ENCODE peak calls at places on chromosomes 16 and 17, in five cellular contexts. S is H1, V is neural progenitor cell, F is PC-3, B is HepG2. W is an unnamed sample.

GRCh38 chr16:57446530-57447141 is 549 bp downstream of the CIAPIN1 start:
- DNase-seq in S (no peak), V (no peak), F (peak; percentile 16), B (no peak), W (peak; percentile 42)

GRCh38 chr17:64202683-64203430 is 60.2 kb downstream of the TEX2 start:
- DNase-seq in S (no peak), V (peak; percentile 29), F (peak; percentile 86), B (peak; percentile 55), W (no peak)

GRCh38 chr16:53988136-53988535 is 284.2 kb downstream of the FTO start:
- DNase-seq in S (no peak), V (no peak), F (no peak), B (no peak), W (no peak)

GRCh38 chr16:57828272-57829161 is 26.2 kb upstream of the KIFC3 start:
- DNase-seq in S (no peak), V (no peak), F (no peak), B (no peak), W (no peak)

GRCh38 chr17:50817142-50817751 is 18.1 kb upstream of the WFIKKN2 start:
- DNase-seq in S (no peak), V (peak; percentile 76), F (peak; percentile 31), B (no peak), W (peak; percentile 48)

GRCh38 chr17:2459917-2460271 is 51.8 kb downstream of the METTL16 start:
- DNase-seq in S (no peak), V (no peak), F (no peak), B (no peak), W (no peak)

GRCh38 chr16:12690024-12690423 is 113.7 kb downstream of the CPPED1 start:
- DNase-seq in S (no peak), V (no peak), F (no peak), B (no peak), W (no peak)

GRCh38 chr17:45371414-45372324 is 54.8 kb upstream of the MAP3K14 start:
- DNase-seq in S (peak; percentile 84), V (peak; percentile 92), F (peak; percentile 83), B (peak; percentile 89), W (peak; percentile 95)

GRCh38 chr16:85718682-85719081 is 29.9 kb upstream of the GINS2 start:
- DNase-seq in S (no peak), V (peak; percentile 59), F (peak; percentile 23), B (peak; percentile 25), W (peak; percentile 39)

GRCh38 chr17:33436321-33436720 is 143.2 kb upstream of the ASIC2 start:
- DNase-seq in S (no peak), V (no peak), F (no peak), B (no peak), W (no peak)

GRCh38 chr16:23408242-23409201 is 44.5 kb downstream of the COG7 start:
- DNase-seq in S (no peak), V (peak; percentile 49), F (peak; percentile 33), B (no peak), W (peak; percentile 30)

GRCh38 chr16:68737046-68737729 is at the start of gene CDH1:
- DNase-seq in S (peak; percentile 86), V (peak; percentile 70), F (peak; percentile 86), B (no peak), W (peak; percentile 94)

GRCh38 chr16:66551788-66552287 is 538 bp upstream of the CKLF start:
- DNase-seq in S (no peak), V (no peak), F (no peak), B (no peak), W (no peak)

GRCh38 chr17:385195-385835 is 32.7 kb upstream of the RPH3AL start:
- DNase-seq in S (no peak), V (peak; percentile 81), F (peak; percentile 13), B (no peak), W (peak; percentile 74)

GRCh38 chr17:58383892-58384462 is 32.0 kb upstream of the SUPT4H1 start:
- DNase-seq in S (no peak), V (no peak), F (no peak), B (peak; percentile 94), W (no peak)

GRCh38 chr16:87721622-87722565 is 43.9 kb downstream of the KLHDC4 start:
- DNase-seq in S (no peak), V (no peak), F (no peak), B (no peak), W (no peak)

GRCh38 chr16:12146966-12147365 is 170.4 kb downstream of the SNX29 start:
- DNase-seq in S (no peak), V (no peak), F (no peak), B (no peak), W (no peak)

GRCh38 chr16:75593825-75594820 is 27.9 kb downstream of the GABARAPL2 start:
- DNase-seq in S (peak; percentile 25), V (no peak), F (peak; percentile 84), B (peak; percentile 87), W (peak; percentile 29)

GRCh38 chr17:21029515-21029914 is 13.3 kb downstream of the USP22 start:
- DNase-seq in S (no peak), V (no peak), F (no peak), B (no peak), W (no peak)

GRCh38 chr17:60148300-60148838 is 1.4 kb upstream of the CA4 start:
- DNase-seq in S (no peak), V (peak; percentile 53), F (no peak), B (no peak), W (no peak)

GRCh38 chr16:57998484-57998883 is 2.0 kb downstream of the ZNF319 start:
- DNase-seq in S (no peak), V (no peak), F (peak; percentile 45), B (no peak), W (peak; percentile 52)

GRCh38 chr17:10622610-10623485 is 34.3 kb downstream of the MYH3 start:
- DNase-seq in S (no peak), V (no peak), F (no peak), B (no peak), W (no peak)

GRCh38 chr16:30527635-30528178 is 1.3 kb upstream of the ZNF768 start:
- DNase-seq in S (no peak), V (no peak), F (peak; percentile 28), B (no peak), W (no peak)

GRCh38 chr17:28530926-28531325 is 21.5 kb downstream of the UNC119 start:
- DNase-seq in S (no peak), V (no peak), F (no peak), B (no peak), W (no peak)

GRCh38 chr17:79811888-79812205 is 15.0 kb upstream of the CBX8 start:
- DNase-seq in S (no peak), V (no peak), F (no peak), B (no peak), W (no peak)

GRCh38 chr17:79813826-79814623 is 17.1 kb upstream of the CBX8 start:
- DNase-seq in S (no peak), V (peak; percentile 23), F (no peak), B (no peak), W (no peak)

GRCh38 chr17:79814624-79814965 is 17.7 kb upstream of the CBX8 start:
- DNase-seq in S (no peak), V (peak; percentile 29), F (no peak), B (no peak), W (no peak)

GRCh38 chr17:79812206-79812968 is 15.5 kb upstream of the CBX8 start:
- DNase-seq in S (no peak), V (peak; percentile 44), F (no peak), B (no peak), W (no peak)

DNA sequence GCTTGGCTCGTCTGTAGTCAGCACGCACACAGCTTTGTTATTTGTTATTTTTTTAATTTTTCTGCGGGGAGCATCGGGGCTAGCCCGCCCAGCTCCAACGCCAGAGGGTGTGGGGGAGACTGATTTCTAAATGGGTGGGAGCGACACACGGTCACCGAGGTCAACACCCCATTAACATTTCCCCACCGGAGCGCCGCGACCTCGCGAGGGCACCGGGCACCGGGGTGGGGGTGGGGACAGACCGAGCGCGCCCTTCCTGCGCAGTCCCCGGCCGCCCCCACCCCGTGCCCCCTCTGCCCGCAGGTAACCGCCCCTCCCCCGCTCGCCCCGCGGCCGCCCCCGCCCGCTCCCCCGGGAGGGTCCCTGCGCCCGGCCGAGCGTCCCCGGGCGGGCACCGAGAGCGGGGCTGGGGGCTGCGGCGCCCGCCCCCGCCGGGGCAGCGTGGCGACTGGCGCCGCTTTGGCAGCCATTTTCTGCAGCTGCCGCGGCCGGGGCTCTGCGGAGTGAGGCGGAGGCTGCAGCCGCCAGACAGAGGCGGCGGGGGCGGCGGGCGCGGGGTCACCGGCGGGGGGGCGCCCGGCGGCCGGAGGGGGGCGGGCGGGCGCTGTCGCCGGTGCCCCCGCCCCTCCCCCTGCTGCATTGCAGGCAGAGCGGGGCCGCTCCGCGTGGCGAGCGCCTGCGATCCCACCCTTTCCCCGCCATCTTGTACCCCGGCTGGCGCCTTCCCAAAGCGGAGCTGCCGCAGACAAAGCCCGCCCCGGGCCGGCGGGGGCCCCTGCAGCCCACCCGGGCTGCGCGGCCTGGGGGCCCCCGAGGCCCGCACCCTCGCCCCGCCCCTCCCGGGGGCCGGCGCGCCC is 16.3 kb upstream of the CBX8 start:
- DNase-seq in S (no peak), V (peak; percentile 75), F (no peak), B (no peak), W (peak; percentile 62)
- TF ChIP-seq EZH2 in S (no peak), V (no peak), F (no peak), B (no peak), W (no peak)

GRCh38 chr17:79791354-79792123 is 5.3 kb downstream of the CBX8 start:
- DNase-seq in S (no peak), V (peak; percentile 81), F (no peak), B (no peak), W (no peak)
- TF ChIP-seq EZH2 in S (peak; percentile 97), V (peak; percentile 95), F (no peak), B (peak; percentile 96), W (peak; percentile 91)

GRCh38 chr16:1926223-1926718 is 8.1 kb upstream of the HS3ST6 start:
- DNase-seq in S (no peak), V (no peak), F (no peak), B (no peak), W (no peak)

GRCh38 chr16:1924095-1924494 is 5.9 kb upstream of the HS3ST6 start:
- DNase-seq in S (no peak), V (peak; percentile 1), F (no peak), B (no peak), W (no peak)

GRCh38 chr16:1920727-1921155 is 2.5 kb upstream of the HS3ST6 start:
- DNase-seq in S (no peak), V (peak; percentile 93), F (peak; percentile 7), B (no peak), W (peak; percentile 68)

GRCh38 chr16:1922357-1922756 is 4.1 kb upstream of the HS3ST6 start:
- DNase-seq in S (no peak), V (no peak), F (no peak), B (no peak), W (no peak)

DNA sequence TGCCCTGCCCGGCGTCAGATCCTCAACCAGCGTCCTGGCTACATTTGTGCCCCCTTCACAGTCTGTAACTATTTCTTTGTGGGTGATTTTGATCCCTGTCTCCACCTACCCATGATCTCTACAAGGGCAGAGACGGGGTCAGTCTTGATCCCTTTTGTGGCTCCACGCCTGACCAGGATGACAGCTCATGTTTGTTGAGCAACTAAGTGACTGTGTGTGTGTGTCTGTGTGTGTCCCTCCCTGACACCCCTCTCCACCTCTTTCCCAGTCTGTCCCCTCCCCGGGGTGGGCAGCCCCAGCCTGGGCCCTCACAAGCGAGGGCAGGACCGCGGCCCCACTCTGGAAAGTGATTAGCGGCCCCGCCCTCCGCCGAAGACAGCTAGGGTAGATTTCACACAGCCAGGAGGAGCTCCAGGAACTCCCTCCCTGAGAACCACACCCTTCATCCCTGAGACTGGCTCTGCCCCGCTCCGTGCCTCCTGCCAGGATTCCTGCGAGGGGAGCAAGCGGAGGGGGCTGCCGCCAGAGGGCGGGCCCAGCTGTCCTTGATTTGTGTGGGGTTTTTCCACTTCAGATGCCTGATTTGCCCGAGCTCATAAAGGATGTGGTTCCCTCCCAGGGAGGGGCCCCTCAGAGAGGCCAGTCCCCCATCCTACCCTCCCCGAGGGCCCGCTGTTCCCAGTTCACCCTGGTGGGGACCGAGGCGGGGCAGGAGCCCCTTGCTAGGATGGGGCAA is 5.3 kb upstream of the HS3ST6 start:
- DNase-seq in S (peak; percentile 49), V (peak; percentile 85), F (peak; percentile 46), B (peak; percentile 50), W (peak; percentile 85)
- TF ChIP-seq EZH2 in S (no peak), V (peak; percentile 42), F (no peak), B (no peak), W (no peak)

GRCh38 chr17:49738456-49739163 is 25.3 kb downstream of the FAM117A start:
- DNase-seq in S (no peak), V (no peak), F (no peak), B (no peak), W (no peak)
- TF ChIP-seq EZH2 in S (no peak), V (no peak), F (no peak), B (no peak), W (no peak)